ENCODE peak calls at places on chromosome 14, in eight cellular contexts. K is CD8-positive, alpha-beta T cell; T is glutamatergic neuron; C is sigmoid colon; O is suprapubic skin; M is Caco-2; J is AG10803; U is AG09319. D is an unnamed sample.
A peak's percentile ranks its signal among the peaks of the same experiment; 100 is the strongest.

GRCh38 chr14:54169254-54169924 is 212.8 kb upstream of the BMP4 start:
- DNase-seq in K (no peak), T (peak; percentile 22), C (no peak), O (no peak), M (no peak), J (no peak), U (no peak), D (no peak)

GRCh38 chr14:56120091-56120632 is 2.0 kb downstream of the PELI2 start:
- DNase-seq in K (no peak), T (no peak), C (peak; percentile 59), O (no peak), M (no peak), J (peak; percentile 54), U (no peak), D (no peak)

GRCh38 chr14:101773378-101773777 is 11.9 kb downstream of the PPP2R5C start:
- DNase-seq in K (no peak), T (no peak), C (no peak), O (no peak), M (no peak), J (no peak), U (no peak), D (no peak)

GRCh38 chr14:98192946-98193345 is 1079.1 kb downstream of the BCL11B start:
- DNase-seq in K (no peak), T (no peak), C (no peak), O (no peak), M (no peak), J (no peak), U (no peak), D (no peak)

GRCh38 chr14:99745307-99745951 is 47.8 kb upstream of the EML1 start:
- DNase-seq in K (no peak), T (no peak), C (no peak), O (no peak), M (no peak), J (peak; percentile 43), U (no peak), D (no peak)

GRCh38 chr14:29217813-29218450 is 451.3 kb downstream of the FOXG1 start:
- DNase-seq in K (no peak), T (no peak), C (no peak), O (no peak), M (no peak), J (no peak), U (no peak), D (no peak)

GRCh38 chr14:73696466-73697390 is 17.5 kb downstream of the PNMA1 start:
- DNase-seq in K (no peak), T (no peak), C (no peak), O (no peak), M (no peak), J (peak; percentile 46), U (no peak), D (no peak)

GRCh38 chr14:101604228-101604934 is 43.1 kb downstream of the DIO3 start:
- DNase-seq in K (no peak), T (no peak), C (no peak), O (no peak), M (no peak), J (no peak), U (no peak), D (no peak)

GRCh38 chr14:86243158-86243557 is 713.2 kb downstream of the FLRT2 start:
- DNase-seq in K (no peak), T (no peak), C (no peak), O (no peak), M (no peak), J (no peak), U (no peak), D (no peak)

DNA sequence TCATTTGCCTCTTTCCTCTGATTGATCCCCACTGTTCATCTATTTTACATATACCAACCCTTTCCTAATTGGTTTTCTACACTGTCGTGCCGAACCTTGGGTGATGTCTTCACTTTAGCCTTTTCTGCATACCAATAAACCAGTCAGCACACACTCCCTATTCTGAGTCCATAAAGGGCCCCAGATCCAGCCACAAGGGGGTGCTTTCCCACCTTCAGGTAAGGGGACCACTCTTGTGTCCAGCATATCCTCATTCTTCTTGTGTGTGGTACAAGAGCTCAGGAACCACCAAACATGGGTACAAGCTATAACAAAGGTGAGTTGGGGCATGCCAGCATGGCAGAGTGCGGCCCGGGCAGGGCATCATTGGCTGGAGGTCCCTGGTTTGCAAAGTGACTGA is 859.8 kb downstream of the FSCB start:
- DNase-seq in K (no peak), T (no peak), C (no peak), O (no peak), M (no peak), J (no peak), U (no peak), D (no peak)
- TF ChIP-seq CTCF in K (no peak), T (no peak), C (no peak), O (no peak), M (no peak), J (no peak), U (no peak), D (no peak)

GRCh38 chr14:75213172-75213571 is 36.8 kb upstream of the TMED10 start:
- DNase-seq in K (no peak), T (no peak), C (no peak), O (no peak), M (no peak), J (no peak), U (no peak), D (no peak)
- TF ChIP-seq CTCF in K (no peak), T (no peak), C (no peak), O (no peak), M (no peak), J (no peak), U (no peak), D (no peak)

DNA sequence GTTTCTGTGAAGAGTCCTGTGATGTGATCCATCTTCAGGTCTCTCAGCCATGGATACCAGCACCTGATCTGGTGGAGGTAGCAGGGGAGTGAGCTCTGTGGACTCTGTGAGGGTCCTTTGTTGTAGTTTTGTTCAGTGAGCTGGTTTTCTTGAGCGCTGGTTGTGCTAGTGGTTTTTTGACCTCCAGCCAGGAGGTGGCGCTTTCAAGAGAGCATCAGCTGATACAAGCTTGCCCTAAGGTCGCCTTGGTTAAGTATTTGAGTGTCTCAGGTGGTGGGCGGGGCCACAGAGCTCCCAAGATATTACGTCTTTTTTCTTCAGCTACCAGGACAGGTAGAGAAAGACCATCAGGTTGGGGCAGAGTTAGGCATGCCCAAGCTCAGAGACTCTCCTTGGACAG is 139.7 kb downstream of the TTLL5 start:
- DNase-seq in K (no peak), T (no peak), C (no peak), O (no peak), M (peak; percentile 48), J (no peak), U (no peak), D (no peak)
- TF ChIP-seq CTCF in K (no peak), T (no peak), C (no peak), O (no peak), M (peak; percentile 27), J (no peak), U (no peak), D (no peak)

GRCh38 chr14:39035336-39035735 is 67.7 kb downstream of the SEC23A start:
- DNase-seq in K (no peak), T (no peak), C (no peak), O (no peak), M (no peak), J (no peak), U (no peak), D (no peak)

GRCh38 chr14:39033371-39033770 is 69.7 kb downstream of the SEC23A start:
- DNase-seq in K (no peak), T (no peak), C (no peak), O (no peak), M (no peak), J (no peak), U (no peak), D (no peak)

GRCh38 chr14:39036760-39037159 is 66.3 kb downstream of the SEC23A start:
- DNase-seq in K (no peak), T (no peak), C (no peak), O (no peak), M (no peak), J (no peak), U (no peak), D (no peak)

GRCh38 chr14:39038542-39038941 is 64.5 kb downstream of the SEC23A start:
- DNase-seq in K (no peak), T (no peak), C (no peak), O (no peak), M (no peak), J (no peak), U (no peak), D (no peak)

DNA sequence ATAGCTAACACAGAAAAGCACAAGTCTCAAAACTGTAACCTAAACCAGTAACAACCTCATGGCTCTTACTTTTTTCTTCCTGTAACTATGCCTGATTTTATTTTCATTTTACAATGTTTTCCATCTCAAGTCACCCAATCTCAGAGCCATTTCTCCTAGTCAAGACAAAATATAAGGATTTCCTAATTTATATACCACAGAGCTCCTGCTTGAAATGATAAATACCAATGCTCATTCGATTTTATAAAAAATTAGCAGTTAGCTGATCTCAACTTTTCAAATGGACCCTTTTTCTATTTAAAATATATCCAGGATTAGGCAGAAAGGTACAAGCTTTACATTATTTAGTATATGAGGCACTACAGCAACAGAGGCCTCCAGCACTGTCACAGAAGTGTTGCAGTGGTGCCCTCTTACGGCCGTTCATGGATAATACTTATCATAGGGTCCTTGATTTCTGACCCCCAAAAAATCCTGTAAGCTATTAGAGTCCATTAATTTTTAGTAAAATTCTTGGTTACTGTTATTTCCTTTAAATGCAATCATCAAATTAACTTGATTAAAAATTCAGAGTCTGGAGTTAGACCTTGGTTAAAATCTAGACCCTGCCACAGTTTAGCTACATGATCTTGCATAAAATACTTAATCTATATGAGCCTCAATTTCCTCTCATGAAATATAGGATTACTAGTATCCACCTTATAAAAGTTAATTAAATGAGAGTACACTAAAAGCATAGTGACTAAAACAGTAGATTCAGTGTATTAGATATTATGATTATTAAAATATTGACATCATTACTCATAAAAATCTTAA is 68.3 kb downstream of the SEC23A start:
- DNase-seq in K (no peak), T (peak; percentile 38), C (no peak), O (no peak), M (no peak), J (no peak), U (no peak), D (peak; percentile 26)
- TF ChIP-seq CTCF in K (no peak), T (peak; percentile 47), C (no peak), O (no peak), M (no peak), J (peak; percentile 57), U (peak; percentile 23), D (peak; percentile 54)

DNA sequence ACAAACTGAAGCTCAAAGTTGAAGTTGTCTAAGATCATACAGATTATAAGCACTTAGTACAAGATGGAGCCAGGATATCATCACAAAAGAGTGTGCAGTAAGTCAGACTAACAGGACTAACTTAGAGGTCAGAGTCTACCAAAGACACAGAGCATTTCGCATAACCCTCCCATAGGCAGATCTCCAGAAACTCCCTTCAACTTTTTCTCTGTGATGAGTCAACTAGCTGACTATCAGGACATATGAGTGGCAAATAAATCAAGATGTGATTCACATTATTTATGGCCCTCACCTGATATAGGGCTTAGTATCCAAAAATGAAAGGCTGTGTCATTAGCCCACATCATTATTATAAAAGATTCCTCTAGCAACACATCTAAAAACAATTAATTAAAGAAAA is 484.6 kb downstream of the GALC start:
- DNase-seq in K (no peak), T (no peak), C (no peak), O (no peak), M (no peak), J (no peak), U (no peak), D (no peak)
- TF ChIP-seq CTCF in K (no peak), T (no peak), C (no peak), O (no peak), M (no peak), J (no peak), U (no peak), D (no peak)